ENCODE peak calls at places on chromosomes 16 and 17, in five cellular contexts. One of them, this sample, is unnamed.
A peak's percentile ranks its signal among the peaks of the same experiment; 100 is the strongest.

GRCh38 chr16:27475561-27475960 is 73.6 kb downstream of the IL21R start:
- DNase-seq in HCT116: no peak
- DNase-seq in GM12878: no peak
- DNase-seq in K562: no peak
- DNase-seq in HepG2: no peak
- DNase-seq in this sample: no peak

GRCh38 chr17:50426814-50427787 is 1.1 kb downstream of the ACSF2 start:
- DNase-seq in HCT116: peak; percentile 69
- DNase-seq in GM12878: no peak
- DNase-seq in K562: peak; percentile 53
- DNase-seq in HepG2: peak; percentile 78
- DNase-seq in this sample: peak; percentile 66

GRCh38 chr17:41621916-41622315 is 2.5 kb downstream of the KRT17 start:
- DNase-seq in HCT116: no peak
- DNase-seq in GM12878: no peak
- DNase-seq in K562: no peak
- DNase-seq in HepG2: no peak
- DNase-seq in this sample: no peak

GRCh38 chr16:25006504-25007055 is 8.6 kb downstream of the ARHGAP17 start:
- DNase-seq in HCT116: no peak
- DNase-seq in GM12878: no peak
- DNase-seq in K562: no peak
- DNase-seq in HepG2: peak; percentile 78
- DNase-seq in this sample: no peak

GRCh38 chr17:50070908-50071680 is 15.2 kb downstream of the ITGA3 start:
- DNase-seq in HCT116: no peak
- DNase-seq in GM12878: no peak
- DNase-seq in K562: no peak
- DNase-seq in HepG2: no peak
- DNase-seq in this sample: no peak

GRCh38 chr17:17445925-17446665 is 30.7 kb upstream of the MED9 start:
- DNase-seq in HCT116: peak; percentile 76
- DNase-seq in GM12878: no peak
- DNase-seq in K562: no peak
- DNase-seq in HepG2: peak; percentile 98
- DNase-seq in this sample: no peak

GRCh38 chr16:52469775-52470174 is 77.2 kb downstream of the TOX3 start:
- DNase-seq in HCT116: no peak
- DNase-seq in GM12878: no peak
- DNase-seq in K562: no peak
- DNase-seq in HepG2: peak; percentile 38
- DNase-seq in this sample: no peak

GRCh38 chr16:85524630-85525463 is 88.3 kb upstream of the GSE1 start:
- DNase-seq in HCT116: no peak
- DNase-seq in GM12878: no peak
- DNase-seq in K562: no peak
- DNase-seq in HepG2: peak; percentile 85
- DNase-seq in this sample: no peak

GRCh38 chr16:47519543-47519942 is 58.4 kb downstream of the PHKB start:
- DNase-seq in HCT116: no peak
- DNase-seq in GM12878: no peak
- DNase-seq in K562: no peak
- DNase-seq in HepG2: no peak
- DNase-seq in this sample: no peak

GRCh38 chr17:15651583-15652110 is 32.1 kb upstream of the FBXW10B start:
- DNase-seq in HCT116: peak; percentile 95
- DNase-seq in GM12878: peak; percentile 33
- DNase-seq in K562: peak; percentile 75
- DNase-seq in HepG2: peak; percentile 48
- DNase-seq in this sample: no peak

GRCh38 chr17:45353047-45353446 is 36.2 kb upstream of the MAP3K14 start:
- DNase-seq in HCT116: no peak
- DNase-seq in GM12878: peak; percentile 79
- DNase-seq in K562: peak; percentile 27
- DNase-seq in HepG2: no peak
- DNase-seq in this sample: no peak

GRCh38 chr17:78418627-78419026 is 40.2 kb downstream of the PGS1 start:
- DNase-seq in HCT116: no peak
- DNase-seq in GM12878: no peak
- DNase-seq in K562: no peak
- DNase-seq in HepG2: no peak
- DNase-seq in this sample: no peak

GRCh38 chr16:84174396-84174795 is 12.5 kb downstream of the TAF1C start:
- DNase-seq in HCT116: no peak
- DNase-seq in GM12878: no peak
- DNase-seq in K562: no peak
- DNase-seq in HepG2: no peak
- DNase-seq in this sample: no peak

DNA sequence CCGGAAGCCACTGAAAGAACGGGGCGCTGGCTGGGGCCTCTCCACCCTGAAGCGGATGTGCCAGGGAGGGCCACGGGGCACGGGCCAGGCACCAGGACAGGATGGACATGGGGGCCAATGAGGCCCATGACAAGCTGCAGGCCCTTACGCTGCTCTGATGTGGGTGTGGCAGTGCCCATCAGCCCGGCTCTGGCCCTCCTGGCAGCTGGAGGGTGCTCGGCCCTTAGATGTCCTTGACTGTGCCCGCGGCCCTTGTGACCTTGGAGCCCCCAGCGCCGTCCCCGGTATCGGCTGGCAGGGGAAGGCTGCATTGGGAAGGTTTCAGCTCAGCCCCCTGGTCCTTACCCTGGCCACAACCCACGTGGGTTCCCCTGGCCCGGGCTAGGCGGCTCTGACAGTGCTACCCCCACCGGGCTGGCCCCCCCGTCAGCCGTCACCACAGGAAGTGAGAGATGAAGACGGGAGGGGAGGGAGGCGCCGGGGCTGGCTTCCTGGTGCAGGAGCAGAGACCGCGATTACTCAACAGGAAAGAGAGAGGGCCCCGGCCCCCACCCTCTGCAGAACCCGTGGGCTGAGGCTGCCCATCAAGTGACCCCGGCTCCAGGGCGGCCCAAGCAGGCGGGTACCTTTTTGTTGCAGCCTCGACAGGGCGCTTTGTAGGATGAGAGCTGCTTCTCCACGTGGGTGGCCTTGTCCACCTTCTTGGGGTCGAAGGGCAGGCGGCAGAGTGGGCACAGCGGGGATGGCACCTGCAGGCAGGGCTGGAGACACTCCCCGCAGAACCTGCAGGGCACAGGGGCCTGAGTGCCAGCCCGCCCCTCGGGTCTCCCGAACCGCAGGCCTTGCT is 5.3 kb downstream of the RNF166 start:
- DNase-seq in HCT116: no peak
- DNase-seq in GM12878: peak; percentile 64
- DNase-seq in K562: peak; percentile 77
- DNase-seq in HepG2: peak; percentile 91
- DNase-seq in this sample: no peak
- TF ChIP-seq POLR2A in HCT116: no peak
- TF ChIP-seq POLR2A in GM12878: peak; percentile 62
- TF ChIP-seq POLR2A in K562: no peak
- TF ChIP-seq POLR2A in HepG2: no peak
- TF ChIP-seq POLR2A in this sample: no peak

GRCh38 chr17:75878174-75878998 is at the start of gene TRIM47:
- DNase-seq in HCT116: no peak
- DNase-seq in GM12878: no peak
- DNase-seq in K562: peak; percentile 91
- DNase-seq in HepG2: peak; percentile 83
- DNase-seq in this sample: no peak
- TF ChIP-seq YY1 in HCT116: no peak
- TF ChIP-seq YY1 in GM12878: no peak
- TF ChIP-seq YY1 in K562: no peak
- TF ChIP-seq YY1 in HepG2: peak; percentile 65
- TF ChIP-seq YY1 in this sample: no peak

GRCh38 chr16:35102780-35103403 is 1643.5 kb downstream of the TP53TG3F start:
- DNase-seq in HCT116: no peak
- DNase-seq in GM12878: no peak
- DNase-seq in K562: peak; percentile 29
- DNase-seq in HepG2: peak; percentile 3
- DNase-seq in this sample: no peak
- TF ChIP-seq JUND in HCT116: no peak
- TF ChIP-seq JUND in GM12878: no peak
- TF ChIP-seq JUND in K562: no peak
- TF ChIP-seq JUND in HepG2: no peak
- TF ChIP-seq JUND in this sample: no peak

GRCh38 chr16:31458073-31458834 is 1.0 kb upstream of the ARMC5 start:
- DNase-seq in HCT116: no peak
- DNase-seq in GM12878: no peak
- DNase-seq in K562: peak; percentile 71
- DNase-seq in HepG2: peak; percentile 95
- DNase-seq in this sample: peak; percentile 64
- TF ChIP-seq POLR2A in HCT116: no peak
- TF ChIP-seq POLR2A in GM12878: peak; percentile 85
- TF ChIP-seq POLR2A in K562: peak; percentile 5
- TF ChIP-seq POLR2A in HepG2: peak; percentile 80
- TF ChIP-seq POLR2A in this sample: no peak

DNA sequence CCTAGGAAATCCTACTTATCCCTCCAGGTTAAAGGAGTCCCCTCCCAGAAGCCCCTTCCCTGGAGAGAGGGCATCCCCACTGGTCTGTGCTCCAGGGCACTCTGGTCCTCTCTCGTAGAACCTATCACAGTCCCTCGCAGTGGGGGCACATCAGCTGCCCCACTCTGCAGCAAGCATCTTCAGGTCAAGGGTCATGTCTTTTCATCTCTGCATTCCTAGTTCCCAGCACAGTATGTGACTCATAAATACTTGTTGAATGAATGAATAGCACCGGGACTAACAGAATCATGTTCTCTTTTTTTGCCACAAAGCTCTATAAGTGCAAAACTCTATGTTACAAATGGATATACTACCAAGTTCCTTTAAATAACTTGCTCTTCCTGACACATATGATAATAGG is 36.0 kb downstream of the RNF157 start:
- DNase-seq in HCT116: no peak
- DNase-seq in GM12878: no peak
- DNase-seq in K562: no peak
- DNase-seq in HepG2: peak; percentile 43
- DNase-seq in this sample: no peak
- TF ChIP-seq YY1 in HCT116: no peak
- TF ChIP-seq YY1 in GM12878: no peak
- TF ChIP-seq YY1 in K562: no peak
- TF ChIP-seq YY1 in HepG2: no peak
- TF ChIP-seq YY1 in this sample: no peak

GRCh38 chr16:68910051-68910450 is 66.7 kb downstream of the TANGO6 start:
- DNase-seq in HCT116: no peak
- DNase-seq in GM12878: no peak
- DNase-seq in K562: no peak
- DNase-seq in HepG2: no peak
- DNase-seq in this sample: no peak
- TF ChIP-seq JUND in HCT116: no peak
- TF ChIP-seq JUND in GM12878: no peak
- TF ChIP-seq JUND in K562: no peak
- TF ChIP-seq JUND in HepG2: no peak
- TF ChIP-seq JUND in this sample: no peak

GRCh38 chr17:1005361-1005946 is 8.5 kb downstream of the TIMM22 start:
- DNase-seq in HCT116: no peak
- DNase-seq in GM12878: no peak
- DNase-seq in K562: no peak
- DNase-seq in HepG2: no peak
- DNase-seq in this sample: no peak
- TF ChIP-seq POLR2A in HCT116: no peak
- TF ChIP-seq POLR2A in GM12878: no peak
- TF ChIP-seq POLR2A in K562: no peak
- TF ChIP-seq POLR2A in HepG2: no peak
- TF ChIP-seq POLR2A in this sample: no peak

DNA sequence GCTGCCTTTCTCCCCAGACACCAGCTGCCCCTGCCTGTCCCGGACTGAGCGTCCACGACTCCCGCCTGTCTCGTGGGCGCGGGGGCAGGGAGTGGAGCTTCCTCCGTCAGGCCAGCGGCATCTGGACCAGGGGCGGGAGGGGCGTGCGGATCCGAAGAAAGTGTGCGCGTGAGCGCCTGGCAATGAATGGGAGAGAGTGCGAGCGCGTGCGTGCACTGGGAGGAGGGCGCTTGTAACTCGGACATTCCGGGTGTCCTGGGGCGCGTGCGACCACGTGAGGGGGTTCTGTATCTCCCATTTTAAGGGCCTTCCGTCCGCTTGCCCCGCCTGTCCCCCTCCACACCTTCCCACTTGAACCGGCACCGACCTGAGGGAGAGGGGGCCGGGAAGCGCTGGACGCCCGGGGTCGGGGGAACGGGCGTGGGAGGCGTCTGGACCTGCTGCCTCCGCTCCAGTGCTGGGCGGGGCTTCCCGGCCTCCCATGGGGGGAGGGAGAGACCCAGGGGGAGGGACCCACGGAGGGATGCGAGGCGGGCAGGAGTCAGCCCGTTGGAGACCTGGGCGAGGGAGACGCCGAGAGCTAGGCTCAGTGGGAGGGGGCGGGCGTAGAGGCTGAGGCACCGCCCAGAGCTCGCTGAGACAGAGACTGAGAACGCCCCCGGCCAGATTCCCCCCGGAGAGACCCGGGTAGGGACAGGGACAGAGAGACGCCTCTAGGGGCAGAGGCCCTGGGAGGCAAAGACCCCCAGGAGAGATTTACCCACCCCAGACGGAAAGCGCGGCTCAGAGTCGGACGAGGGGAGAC is at the start of gene KREMEN2:
- DNase-seq in HCT116: peak; percentile 74
- DNase-seq in GM12878: no peak
- DNase-seq in K562: peak; percentile 86
- DNase-seq in HepG2: peak; percentile 56
- DNase-seq in this sample: peak; percentile 87
- TF ChIP-seq YY1 in HCT116: no peak
- TF ChIP-seq YY1 in GM12878: no peak
- TF ChIP-seq YY1 in K562: no peak
- TF ChIP-seq YY1 in HepG2: no peak
- TF ChIP-seq YY1 in this sample: no peak

This sample was measured in H1.